ENCODE peak calls at places on chromosome 16, in nine cellular contexts. W is epithelial cell of esophagus, T is body of pancreas, O is WTC11, P is adrenal gland, L is lower leg skin, S is fibroblast of villous mesenchyme, H is psoas muscle, N is GM10248. C is an unnamed sample.

GRCh38 chr16:28562199-28562598 is 8.5 kb downstream of the SGF29 start:
- DNase-seq in W (no peak), T (no peak), O (no peak), P (no peak), L (no peak), S (no peak), H (no peak), N (no peak), C (no peak)

GRCh38 chr16:23505942-23506605 is 4.2 kb downstream of the GGA2 start:
- DNase-seq in W (no peak), T (peak; percentile 31), O (no peak), P (no peak), L (no peak), S (no peak), H (no peak), N (no peak), C (no peak)

GRCh38 chr16:79599837-79600635 is 501 bp downstream of the MAF start:
- DNase-seq in W (peak; percentile 62), T (peak; percentile 63), O (peak; percentile 65), P (peak; percentile 64), L (peak; percentile 92), S (peak; percentile 58), H (peak; percentile 75), N (no peak), C (peak; percentile 87)

GRCh38 chr16:11552445-11552844 is 34.3 kb downstream of the LITAF start:
- DNase-seq in W (no peak), T (no peak), O (no peak), P (no peak), L (no peak), S (peak; percentile 37), H (no peak), N (no peak), C (no peak)

GRCh38 chr16:86432691-86433090 is 77.6 kb upstream of the FOXF1 start:
- DNase-seq in W (no peak), T (no peak), O (no peak), P (no peak), L (no peak), S (peak; percentile 86), H (no peak), N (no peak), C (no peak)

GRCh38 chr16:75948886-75949285 is 222.6 kb upstream of the CPHXL start:
- DNase-seq in W (no peak), T (no peak), O (no peak), P (no peak), L (no peak), S (no peak), H (no peak), N (no peak), C (no peak)

GRCh38 chr16:14635394-14636145 is 2.8 kb downstream of the BFAR start:
- DNase-seq in W (no peak), T (no peak), O (no peak), P (no peak), L (no peak), S (no peak), H (no peak), N (no peak), C (no peak)

GRCh38 chr16:15885560-15886001 is 2.8 kb downstream of the CEP20 start:
- DNase-seq in W (no peak), T (no peak), O (no peak), P (no peak), L (peak; percentile 25), S (peak; percentile 41), H (no peak), N (no peak), C (no peak)

GRCh38 chr16:14007460-14007859 is 63.7 kb upstream of the MRTFB start:
- DNase-seq in W (peak; percentile 78), T (no peak), O (no peak), P (no peak), L (no peak), S (peak; percentile 66), H (no peak), N (no peak), C (no peak)

GRCh38 chr16:86398201-86398600 is 112.1 kb upstream of the FOXF1 start:
- DNase-seq in W (no peak), T (no peak), O (no peak), P (no peak), L (no peak), S (peak; percentile 65), H (no peak), N (no peak), C (no peak)

GRCh38 chr16:78444-79145 is 570 bp downstream of the MPG start:
- DNase-seq in W (peak; percentile 29), T (peak; percentile 59), O (no peak), P (no peak), L (no peak), S (peak; percentile 73), H (peak; percentile 51), N (peak; percentile 62), C (no peak)

GRCh38 chr16:8714143-8714542 is 39.7 kb downstream of the ABAT start:
- DNase-seq in W (no peak), T (no peak), O (no peak), P (no peak), L (no peak), S (no peak), H (no peak), N (no peak), C (no peak)
- TF ChIP-seq CTCF in W (no peak), T (no peak), O (no peak), P (no peak), L (no peak), S (no peak), H (no peak), N (no peak), C (no peak)

DNA sequence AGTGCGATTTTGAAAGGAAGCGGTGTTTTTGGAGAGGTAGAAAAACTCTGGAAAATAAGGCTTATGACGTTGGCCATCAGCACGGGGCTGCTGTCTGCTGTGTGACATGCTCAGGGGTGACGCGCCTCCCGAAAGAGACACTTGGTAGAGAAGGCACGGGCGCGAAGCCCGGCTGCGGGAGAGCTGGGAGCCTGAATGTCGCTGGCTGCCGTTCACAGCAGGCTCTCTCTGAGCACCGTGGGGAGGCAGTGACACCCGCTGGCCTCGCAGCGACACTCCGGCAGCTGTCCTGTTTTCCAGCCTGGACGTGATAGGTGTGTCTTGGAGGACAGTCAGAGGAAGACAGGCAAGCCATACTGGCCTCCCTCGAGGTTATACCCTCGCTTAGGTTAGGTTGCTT is 759.1 kb upstream of the RBFOX1 start:
- DNase-seq in W (no peak), T (peak; percentile 18), O (no peak), P (peak; percentile 27), L (no peak), S (no peak), H (no peak), N (no peak), C (no peak)
- TF ChIP-seq CTCF in W (no peak), T (no peak), O (no peak), P (no peak), L (no peak), S (no peak), H (no peak), N (no peak), C (no peak)

DNA sequence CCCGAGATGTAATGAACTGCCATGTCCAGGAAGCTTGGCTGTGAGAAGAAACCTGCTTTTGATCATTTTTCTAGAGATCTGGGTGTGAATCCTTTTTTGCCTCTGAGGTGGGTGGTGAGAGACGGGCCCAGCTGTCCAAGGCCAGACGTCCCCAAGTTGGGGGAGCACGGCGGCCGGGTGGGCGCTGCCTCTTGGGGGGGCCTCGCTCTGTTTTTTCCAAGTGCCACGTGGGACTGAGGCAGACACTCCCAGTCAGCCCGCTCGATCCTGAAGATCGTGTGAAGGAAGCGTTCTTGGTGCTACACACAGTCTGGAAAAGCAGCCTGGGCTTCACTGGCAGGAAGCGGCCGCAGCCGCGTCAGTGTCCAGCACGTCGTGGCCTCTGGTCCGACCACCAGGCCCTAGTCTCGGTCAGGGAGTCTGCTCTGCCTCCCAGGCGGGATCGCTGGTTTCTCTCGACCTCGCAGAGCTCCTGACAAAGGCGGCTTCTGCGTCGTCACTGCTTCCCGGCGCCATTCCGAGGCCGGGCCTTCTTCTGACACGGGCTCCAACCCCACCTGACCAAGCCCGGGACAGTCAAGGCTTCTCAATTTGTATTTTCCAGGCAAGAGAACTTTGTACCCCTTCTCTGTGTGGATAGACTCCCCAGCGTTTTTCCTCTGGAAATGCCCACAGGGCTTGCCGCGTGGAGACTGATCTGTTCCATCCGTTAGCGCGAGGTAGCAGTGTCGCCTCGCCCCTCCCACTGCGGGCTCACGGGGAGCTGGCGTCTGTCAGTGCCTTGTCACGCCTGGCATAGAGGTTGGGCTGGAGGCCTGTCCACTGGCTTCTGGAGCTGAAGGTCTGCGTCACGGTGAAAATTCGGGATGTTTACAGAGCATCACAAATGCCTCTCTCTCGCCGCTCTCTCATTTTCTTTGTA is 12.4 kb downstream of the PRSS27 start:
- DNase-seq in W (no peak), T (no peak), O (no peak), P (no peak), L (no peak), S (no peak), H (no peak), N (no peak), C (no peak)
- TF ChIP-seq CTCF in W (no peak), T (no peak), O (no peak), P (no peak), L (no peak), S (no peak), H (no peak), N (no peak), C (no peak)

DNA sequence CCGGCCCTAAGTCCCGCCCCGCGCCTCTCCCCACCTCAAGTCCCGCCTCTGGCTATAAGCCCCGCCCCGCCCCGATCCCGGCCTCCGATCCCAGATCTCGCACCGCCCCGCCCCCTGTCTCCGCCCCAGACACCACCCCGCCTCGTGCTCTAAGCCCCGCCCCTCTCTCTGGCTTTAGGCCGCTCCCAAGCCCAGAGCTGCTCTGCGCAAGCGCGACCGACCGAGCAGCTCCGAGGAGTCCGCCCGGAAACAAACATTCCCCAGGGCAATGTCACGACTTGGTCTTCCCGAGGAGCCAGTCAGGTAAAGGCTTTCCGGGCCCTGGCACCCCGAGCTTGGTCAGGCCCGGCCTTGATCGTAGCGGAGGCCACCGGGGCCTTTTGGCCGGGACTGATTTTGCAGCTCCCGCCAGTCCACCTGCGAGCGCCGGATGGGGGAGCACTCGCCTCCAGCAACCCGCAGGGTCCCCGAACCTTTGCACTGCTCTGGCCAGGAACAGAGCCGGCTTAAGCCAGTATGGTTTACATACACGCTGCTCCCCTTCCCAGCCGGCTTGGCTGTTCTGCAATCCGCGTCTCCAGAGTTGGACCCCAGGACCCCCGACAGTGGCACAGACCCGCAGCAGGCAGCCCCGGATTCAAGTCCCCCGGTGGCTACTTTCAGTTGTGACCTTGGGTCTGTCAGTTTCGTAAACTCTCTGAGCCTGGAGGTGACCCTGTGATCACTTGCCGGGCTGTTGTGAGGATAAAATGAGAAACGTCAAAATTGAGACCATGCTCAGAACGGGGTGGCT is at the start of gene NUDT7:
- DNase-seq in W (peak; percentile 98), T (peak; percentile 100), O (peak; percentile 99), P (peak; percentile 99), L (peak; percentile 100), S (peak; percentile 98), H (peak; percentile 99), N (peak; percentile 98), C (peak; percentile 99)
- TF ChIP-seq CTCF in W (peak; percentile 26), T (no peak), O (no peak), P (peak; percentile 7), L (peak; percentile 17), S (peak; percentile 21), H (peak; percentile 11), N (peak; percentile 35), C (peak; percentile 27)

DNA sequence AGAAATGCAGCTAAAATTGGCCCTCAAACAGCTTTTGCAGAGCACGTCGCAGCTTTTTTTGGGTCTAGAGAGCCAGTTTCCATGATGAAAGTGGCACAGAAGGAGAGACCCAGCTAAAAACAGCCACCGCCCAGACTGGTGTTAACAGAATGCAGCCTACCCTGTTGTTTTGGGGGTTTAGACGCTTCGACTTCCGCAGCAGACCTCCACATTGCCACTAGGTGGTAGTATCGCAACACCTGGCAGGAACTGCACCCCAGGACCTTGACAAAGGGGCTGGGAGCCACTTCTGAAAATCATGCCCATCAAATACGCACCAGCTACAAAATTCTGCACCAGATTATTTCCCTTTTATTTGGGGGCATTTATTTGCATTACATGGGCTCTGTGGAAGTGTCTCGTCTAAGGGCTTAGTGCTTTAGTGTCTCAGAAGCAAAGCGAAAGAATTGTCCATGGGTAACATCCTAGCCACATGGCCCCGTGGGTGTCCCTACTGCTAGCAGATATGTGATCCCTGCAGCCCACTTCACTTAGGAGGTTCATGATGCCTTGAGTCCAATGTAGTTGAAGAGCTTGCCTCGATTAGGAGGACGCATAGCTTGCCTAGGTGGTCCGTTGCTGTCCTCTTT is 167.1 kb downstream of the HAPSTR1 start:
- DNase-seq in W (peak; percentile 9), T (peak; percentile 61), O (peak; percentile 75), P (no peak), L (no peak), S (peak; percentile 8), H (peak; percentile 16), N (peak; percentile 60), C (no peak)
- TF ChIP-seq CTCF in W (peak; percentile 29), T (peak; percentile 69), O (peak; percentile 73), P (peak; percentile 45), L (no peak), S (peak; percentile 51), H (peak; percentile 38), N (peak; percentile 57), C (peak; percentile 45)